ENCODE peak calls at places on chromosomes 4 and X, in five cellular contexts. One of them, this sample, is unnamed.

GRCh38 chr4:87502580-87503238 is 26.5 kb downstream of the SPARCL1 start:
- DNase-seq in left lung: no peak
- DNase-seq in HTR-8/SVneo: peak
- DNase-seq in EL: peak
- DNase-seq in aorta: no peak
- DNase-seq in this sample: no peak

GRCh38 chr4:168634276-168634802 is 137.5 kb downstream of the PALLD start:
- DNase-seq in aorta: no peak
- DNase-seq in HTR-8/SVneo: peak
- DNase-seq in EL: peak
- DNase-seq in left lung: peak
- DNase-seq in this sample: peak

GRCh38 chrX:39513836-39514235 is 583.9 kb downstream of the BCOR start:
- DNase-seq in EL: peak
- DNase-seq in aorta: no peak
- DNase-seq in left lung: no peak
- DNase-seq in HTR-8/SVneo: no peak
- DNase-seq in this sample: no peak

GRCh38 chr4:52248836-52249235 is 197.7 kb downstream of the SPATA18 start:
- DNase-seq in aorta: no peak
- DNase-seq in EL: no peak
- DNase-seq in left lung: no peak
- DNase-seq in HTR-8/SVneo: no peak
- DNase-seq in this sample: no peak

GRCh38 chrX:124333862-124334261 is 1.4 kb downstream of the TEX13D start:
- DNase-seq in aorta: no peak
- DNase-seq in left lung: no peak
- DNase-seq in EL: no peak
- DNase-seq in HTR-8/SVneo: no peak
- DNase-seq in this sample: no peak

GRCh38 chrX:102858826-102859627 is 78.0 kb upstream of the RAB40AL start:
- DNase-seq in aorta: no peak
- DNase-seq in HTR-8/SVneo: no peak
- DNase-seq in EL: peak
- DNase-seq in left lung: no peak
- DNase-seq in this sample: no peak

GRCh38 chr4:85696661-85697060 is 221.7 kb downstream of the ARHGAP24 start:
- DNase-seq in EL: no peak
- DNase-seq in HTR-8/SVneo: no peak
- DNase-seq in left lung: no peak
- DNase-seq in aorta: no peak
- DNase-seq in this sample: no peak

GRCh38 chr4:182219400-182219799 is 23.8 kb upstream of the TENM3 start:
- DNase-seq in HTR-8/SVneo: no peak
- DNase-seq in EL: peak
- DNase-seq in left lung: no peak
- DNase-seq in aorta: no peak
- DNase-seq in this sample: no peak

GRCh38 chrX:68839771-68840170 is 10.9 kb downstream of the EFNB1 start:
- DNase-seq in left lung: no peak
- DNase-seq in aorta: no peak
- DNase-seq in HTR-8/SVneo: no peak
- DNase-seq in EL: no peak
- DNase-seq in this sample: no peak

GRCh38 chr4:176791591-176792347 is 953 bp downstream of the VEGFC start:
- DNase-seq in aorta: peak
- DNase-seq in EL: peak
- DNase-seq in HTR-8/SVneo: no peak
- DNase-seq in left lung: no peak
- DNase-seq in this sample: peak